ENCODE peak calls at places on chromosomes 13 and 19, in five cellular contexts. One of them, this sample, is unnamed.

GRCh38 chr13:67130444-67130843 is 99.7 kb downstream of the PCDH9 start:
- DNase-seq in pancreas: no peak
- DNase-seq in CD4-positive, CD25-positive, alpha-beta regulatory T cell: no peak
- DNase-seq in stomach: no peak
- DNase-seq in GM23248: no peak
- DNase-seq in this sample: no peak

GRCh38 chr13:40315416-40316064 is 350.9 kb downstream of the FOXO1 start:
- DNase-seq in pancreas: no peak
- DNase-seq in CD4-positive, CD25-positive, alpha-beta regulatory T cell: peak
- DNase-seq in stomach: no peak
- DNase-seq in GM23248: no peak
- DNase-seq in this sample: peak

GRCh38 chr19:5354403-5354802 is 13.8 kb upstream of the PTPRS start:
- DNase-seq in pancreas: no peak
- DNase-seq in CD4-positive, CD25-positive, alpha-beta regulatory T cell: no peak
- DNase-seq in stomach: no peak
- DNase-seq in GM23248: peak
- DNase-seq in this sample: no peak

GRCh38 chr13:110413311-110414040 is 106.4 kb downstream of the COL4A2 start:
- DNase-seq in pancreas: no peak
- DNase-seq in CD4-positive, CD25-positive, alpha-beta regulatory T cell: no peak
- DNase-seq in stomach: no peak
- DNase-seq in GM23248: no peak
- DNase-seq in this sample: no peak

GRCh38 chr19:41958367-41959055 is 610 bp downstream of the RABAC1 start:
- DNase-seq in pancreas: peak
- DNase-seq in CD4-positive, CD25-positive, alpha-beta regulatory T cell: peak
- DNase-seq in stomach: peak
- DNase-seq in GM23248: peak
- DNase-seq in this sample: peak

GRCh38 chr19:57830071-57830602 is at the start of gene ZNF587B:
- DNase-seq in pancreas: peak
- DNase-seq in CD4-positive, CD25-positive, alpha-beta regulatory T cell: peak
- DNase-seq in stomach: peak
- DNase-seq in GM23248: peak
- DNase-seq in this sample: peak

GRCh38 chr19:47032171-47032811 is 12.7 kb downstream of the NPAS1 start:
- DNase-seq in pancreas: peak
- DNase-seq in CD4-positive, CD25-positive, alpha-beta regulatory T cell: peak
- DNase-seq in stomach: peak
- DNase-seq in GM23248: peak
- DNase-seq in this sample: peak

GRCh38 chr13:35838356-35838755 is 292.8 kb downstream of the DCLK1 start:
- DNase-seq in pancreas: no peak
- DNase-seq in CD4-positive, CD25-positive, alpha-beta regulatory T cell: no peak
- DNase-seq in stomach: no peak
- DNase-seq in GM23248: peak
- DNase-seq in this sample: no peak

GRCh38 chr13:109989686-109990085 is 203.3 kb upstream of the IRS2 start:
- DNase-seq in pancreas: no peak
- DNase-seq in CD4-positive, CD25-positive, alpha-beta regulatory T cell: no peak
- DNase-seq in stomach: no peak
- DNase-seq in GM23248: peak
- DNase-seq in this sample: peak

GRCh38 chr19:47094557-47095517 is 18.7 kb downstream of the ZC3H4 start:
- DNase-seq in pancreas: no peak
- DNase-seq in CD4-positive, CD25-positive, alpha-beta regulatory T cell: peak
- DNase-seq in stomach: peak
- DNase-seq in GM23248: peak
- DNase-seq in this sample: no peak

GRCh38 chr19:4516199-4516938 is 1.9 kb downstream of the PLIN4 start:
- DNase-seq in pancreas: no peak
- DNase-seq in CD4-positive, CD25-positive, alpha-beta regulatory T cell: no peak
- DNase-seq in stomach: no peak
- DNase-seq in GM23248: no peak
- DNase-seq in this sample: no peak

GRCh38 chr19:11767633-11768133 is 883 bp downstream of the ZNF441 start:
- DNase-seq in pancreas: peak
- DNase-seq in CD4-positive, CD25-positive, alpha-beta regulatory T cell: peak
- DNase-seq in stomach: peak
- DNase-seq in GM23248: peak
- DNase-seq in this sample: peak

GRCh38 chr13:40666058-40666904 is at the start of gene FOXO1:
- DNase-seq in pancreas: peak
- DNase-seq in CD4-positive, CD25-positive, alpha-beta regulatory T cell: peak
- DNase-seq in stomach: peak
- DNase-seq in GM23248: peak
- DNase-seq in this sample: peak

GRCh38 chr13:105363747-105364177 is 1171.7 kb downstream of the EFNB2 start:
- DNase-seq in pancreas: no peak
- DNase-seq in CD4-positive, CD25-positive, alpha-beta regulatory T cell: no peak
- DNase-seq in stomach: no peak
- DNase-seq in GM23248: no peak
- DNase-seq in this sample: peak

GRCh38 chr19:51598159-51598915 is 27.3 kb downstream of the ZNF175 start:
- DNase-seq in pancreas: no peak
- DNase-seq in CD4-positive, CD25-positive, alpha-beta regulatory T cell: no peak
- DNase-seq in stomach: no peak
- DNase-seq in GM23248: no peak
- DNase-seq in this sample: no peak

GRCh38 chr13:100491164-100491847 is 97.3 kb downstream of the GGACT start:
- DNase-seq in pancreas: no peak
- DNase-seq in CD4-positive, CD25-positive, alpha-beta regulatory T cell: no peak
- DNase-seq in stomach: no peak
- DNase-seq in GM23248: no peak
- DNase-seq in this sample: peak

GRCh38 chr19:5821521-5822180 is 16.8 kb downstream of the NRTN start:
- DNase-seq in pancreas: no peak
- DNase-seq in CD4-positive, CD25-positive, alpha-beta regulatory T cell: no peak
- DNase-seq in stomach: no peak
- DNase-seq in GM23248: no peak
- DNase-seq in this sample: no peak

GRCh38 chr19:39765091-39766076 is 13.3 kb upstream of the LEUTX start:
- DNase-seq in pancreas: peak
- DNase-seq in CD4-positive, CD25-positive, alpha-beta regulatory T cell: peak
- DNase-seq in stomach: peak
- DNase-seq in GM23248: peak
- DNase-seq in this sample: peak

GRCh38 chr13:79434578-79434977 is 28.5 kb upstream of the RBM26 start:
- DNase-seq in pancreas: no peak
- DNase-seq in CD4-positive, CD25-positive, alpha-beta regulatory T cell: no peak
- DNase-seq in stomach: no peak
- DNase-seq in GM23248: peak
- DNase-seq in this sample: peak

GRCh38 chr13:64992314-64992713 is 2237.8 kb downstream of the PCDH9 start:
- DNase-seq in pancreas: no peak
- DNase-seq in CD4-positive, CD25-positive, alpha-beta regulatory T cell: no peak
- DNase-seq in stomach: no peak
- DNase-seq in GM23248: no peak
- DNase-seq in this sample: no peak

GRCh38 chr19:12773571-12773970 is 1.8 kb downstream of the HOOK2 start:
- DNase-seq in pancreas: no peak
- DNase-seq in CD4-positive, CD25-positive, alpha-beta regulatory T cell: peak
- DNase-seq in stomach: no peak
- DNase-seq in GM23248: peak
- DNase-seq in this sample: no peak

GRCh38 chr13:66087149-66087780 is 1142.9 kb downstream of the PCDH9 start:
- DNase-seq in pancreas: no peak
- DNase-seq in CD4-positive, CD25-positive, alpha-beta regulatory T cell: no peak
- DNase-seq in stomach: no peak
- DNase-seq in GM23248: no peak
- DNase-seq in this sample: peak

GRCh38 chr19:31693870-31694269 is 344.6 kb upstream of the TSHZ3 start:
- DNase-seq in pancreas: no peak
- DNase-seq in CD4-positive, CD25-positive, alpha-beta regulatory T cell: no peak
- DNase-seq in stomach: no peak
- DNase-seq in GM23248: no peak
- DNase-seq in this sample: no peak

GRCh38 chr13:94248454-94249233 is 230.8 kb downstream of the DCT start:
- DNase-seq in pancreas: no peak
- DNase-seq in CD4-positive, CD25-positive, alpha-beta regulatory T cell: no peak
- DNase-seq in stomach: no peak
- DNase-seq in GM23248: peak
- DNase-seq in this sample: peak

DNA sequence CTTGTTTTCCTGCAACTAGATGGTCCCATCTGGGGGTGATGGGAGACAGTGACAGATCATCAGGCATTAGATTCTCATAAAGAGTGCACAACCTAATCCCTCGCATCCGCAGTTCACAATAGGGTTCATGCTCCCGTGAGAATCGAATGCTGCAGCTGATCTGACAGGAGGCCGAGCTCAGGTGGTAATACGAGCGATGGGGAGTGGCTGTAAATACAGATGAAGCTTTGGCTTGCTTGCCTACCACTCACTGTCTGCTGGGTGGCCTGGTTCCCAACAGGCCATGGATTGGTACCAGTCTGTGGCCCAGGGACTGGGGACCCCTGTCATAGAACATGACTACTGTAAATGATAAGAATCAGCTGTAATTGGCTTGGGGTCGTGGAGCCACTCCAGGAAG is 28.0 kb downstream of the WDR88 start:
- DNase-seq in pancreas: no peak
- DNase-seq in CD4-positive, CD25-positive, alpha-beta regulatory T cell: no peak
- DNase-seq in stomach: no peak
- DNase-seq in GM23248: no peak
- DNase-seq in this sample: no peak
- H3K27ac ChIP-seq in pancreas: no peak
- H3K27ac ChIP-seq in CD4-positive, CD25-positive, alpha-beta regulatory T cell: no peak
- H3K27ac ChIP-seq in stomach: no peak
- H3K27ac ChIP-seq in GM23248: no peak
- H3K27ac ChIP-seq in this sample: no peak

GRCh38 chr19:53945441-53945840 is 17.3 kb upstream of the CACNG8 start:
- DNase-seq in pancreas: no peak
- DNase-seq in CD4-positive, CD25-positive, alpha-beta regulatory T cell: no peak
- DNase-seq in stomach: no peak
- DNase-seq in GM23248: peak
- DNase-seq in this sample: no peak

GRCh38 chr19:53947624-53948023 is 15.1 kb upstream of the CACNG8 start:
- DNase-seq in pancreas: no peak
- DNase-seq in CD4-positive, CD25-positive, alpha-beta regulatory T cell: no peak
- DNase-seq in stomach: no peak
- DNase-seq in GM23248: no peak
- DNase-seq in this sample: no peak

GRCh38 chr19:53944416-53944815 is 18.3 kb upstream of the CACNG8 start:
- DNase-seq in pancreas: no peak
- DNase-seq in CD4-positive, CD25-positive, alpha-beta regulatory T cell: no peak
- DNase-seq in stomach: no peak
- DNase-seq in GM23248: no peak
- DNase-seq in this sample: no peak

GRCh38 chr19:53944933-53945332 is 17.8 kb upstream of the CACNG8 start:
- DNase-seq in pancreas: no peak
- DNase-seq in CD4-positive, CD25-positive, alpha-beta regulatory T cell: no peak
- DNase-seq in stomach: no peak
- DNase-seq in GM23248: no peak
- DNase-seq in this sample: no peak

GRCh38 chr19:53945998-53946397 is 16.7 kb upstream of the CACNG8 start:
- DNase-seq in pancreas: no peak
- DNase-seq in CD4-positive, CD25-positive, alpha-beta regulatory T cell: no peak
- DNase-seq in stomach: no peak
- DNase-seq in GM23248: no peak
- DNase-seq in this sample: no peak
- H3K4me3 ChIP-seq in pancreas: no peak
- H3K4me3 ChIP-seq in CD4-positive, CD25-positive, alpha-beta regulatory T cell: no peak
- H3K4me3 ChIP-seq in stomach: no peak
- H3K4me3 ChIP-seq in GM23248: no peak
- H3K4me3 ChIP-seq in this sample: no peak

DNA sequence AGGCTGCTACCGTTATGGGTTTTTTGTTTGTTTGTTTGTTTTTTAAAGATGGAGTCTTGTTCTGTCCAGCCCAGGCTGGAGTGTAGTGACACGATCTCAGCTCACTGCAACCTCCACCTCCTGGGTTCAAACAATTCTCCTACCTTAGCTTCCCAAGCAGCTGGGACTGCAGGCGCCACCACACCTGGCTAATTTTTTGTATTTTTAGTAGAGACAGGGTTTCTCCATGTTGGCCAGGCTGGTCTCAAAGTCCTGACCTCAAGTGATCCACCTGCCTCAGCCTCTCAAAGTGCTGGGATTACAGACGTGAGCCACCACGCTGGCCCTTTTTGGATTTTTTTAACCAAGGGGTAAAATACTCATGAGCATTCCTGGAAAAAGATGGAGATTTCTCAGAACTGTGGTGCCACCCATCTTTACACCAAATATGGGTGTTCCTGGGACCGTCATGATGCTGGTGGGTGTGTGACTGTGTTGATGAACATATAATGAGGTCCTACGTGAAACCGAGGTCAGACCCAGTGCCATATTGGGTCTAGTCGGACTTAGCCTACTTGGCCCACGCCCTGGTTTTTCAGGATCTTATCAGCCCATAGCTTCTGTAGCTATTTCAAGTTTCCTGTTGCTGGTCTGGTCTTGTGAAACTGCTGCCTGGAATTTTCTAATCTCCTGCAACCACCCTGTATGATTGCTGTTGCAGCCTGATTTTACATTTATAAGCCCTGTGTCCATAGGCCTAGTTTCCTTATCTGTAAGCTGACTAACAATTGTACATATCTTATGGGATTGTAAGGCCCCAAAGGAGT is 6.2 kb downstream of the PPP1R15A start:
- DNase-seq in pancreas: no peak
- DNase-seq in CD4-positive, CD25-positive, alpha-beta regulatory T cell: peak
- DNase-seq in stomach: peak
- DNase-seq in GM23248: peak
- DNase-seq in this sample: no peak
- H3K27ac ChIP-seq in pancreas: no peak
- H3K27ac ChIP-seq in CD4-positive, CD25-positive, alpha-beta regulatory T cell: no peak
- H3K27ac ChIP-seq in stomach: peak
- H3K27ac ChIP-seq in GM23248: peak
- H3K27ac ChIP-seq in this sample: peak

DNA sequence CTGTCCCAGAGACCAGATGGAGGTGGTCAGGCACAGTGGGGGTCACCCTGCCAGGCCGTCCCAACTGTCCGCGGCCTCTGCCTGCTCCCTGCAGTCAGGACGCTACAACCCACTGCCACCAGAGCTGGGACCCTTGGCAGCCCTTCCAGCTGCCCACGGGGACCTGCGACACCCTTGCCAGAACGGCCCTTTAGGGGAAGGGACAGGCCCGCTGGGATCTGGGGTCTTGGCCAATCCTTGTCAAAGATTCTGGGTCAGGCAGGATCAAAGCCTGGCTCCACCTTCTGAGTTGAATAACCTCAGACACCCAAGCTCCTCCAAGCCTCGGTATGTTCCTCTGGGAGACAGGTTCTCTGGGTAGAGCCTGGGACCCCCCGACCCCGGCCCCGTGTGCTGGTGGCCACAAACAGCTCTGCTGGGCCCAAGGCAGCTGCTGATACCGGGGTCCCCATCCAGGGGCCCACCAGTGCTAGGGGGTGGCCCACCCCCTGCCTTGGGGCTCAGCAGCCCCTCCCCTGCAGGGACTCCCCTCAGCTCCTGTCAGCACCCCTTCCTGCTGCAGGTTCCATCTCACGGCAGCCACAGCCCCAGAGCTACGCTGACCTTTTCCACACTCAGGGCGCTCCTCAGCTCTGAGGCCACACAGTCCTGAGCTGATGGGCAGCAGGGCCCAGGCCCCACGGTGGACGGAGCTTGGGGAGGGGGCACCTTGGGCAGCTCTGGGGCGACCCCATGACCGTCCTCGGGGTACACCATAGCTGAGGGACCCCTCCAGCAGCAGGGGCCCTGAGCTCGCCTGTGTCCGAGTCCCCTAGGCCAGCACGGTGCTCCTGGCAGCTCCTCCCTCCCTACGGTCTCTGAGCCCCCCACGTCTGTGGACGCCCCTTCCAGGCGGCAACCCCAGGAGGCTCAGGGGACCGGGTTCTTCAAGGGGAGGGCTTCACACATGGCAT is 18.4 kb downstream of the SBNO2 start:
- DNase-seq in pancreas: no peak
- DNase-seq in CD4-positive, CD25-positive, alpha-beta regulatory T cell: no peak
- DNase-seq in stomach: no peak
- DNase-seq in GM23248: peak
- DNase-seq in this sample: peak
- H3K4me3 ChIP-seq in pancreas: no peak
- H3K4me3 ChIP-seq in CD4-positive, CD25-positive, alpha-beta regulatory T cell: no peak
- H3K4me3 ChIP-seq in stomach: peak
- H3K4me3 ChIP-seq in GM23248: peak
- H3K4me3 ChIP-seq in this sample: no peak

This sample was measured in cardiac muscle cell.